ENCODE peak calls at places on chromosome 19, in eight cellular contexts. K is stromal cell of bone marrow, Z is ecto neural progenitor cell, P is neuronal stem cell, Y is DMS 273 treated with DMSO at 0.1 percent for 48 hours, S is GM13976, O is HT1080, V is tibial artery. G is an unnamed sample.

GRCh38 chr19:3346677-3347353 is 19.6 kb upstream of the NFIC start:
- DNase-seq in P (no peak), K (peak; percentile 52), Y (peak; percentile 87), V (peak; percentile 78), O (peak; percentile 61), S (no peak), Z (no peak), G (no peak)

GRCh38 chr19:30450101-30450500 is 77.9 kb downstream of the ZNF536 start:
- DNase-seq in V (no peak), Y (peak; percentile 17), Z (no peak), S (no peak), K (no peak), O (no peak), P (peak; percentile 66), G (peak; percentile 6)

GRCh38 chr19:9834302-9834725 is 804 bp upstream of the PIN1 start:
- DNase-seq in Y (no peak), K (no peak), V (no peak), O (no peak), Z (no peak), P (no peak), S (no peak), G (no peak)

GRCh38 chr19:5974721-5975387 is 3.1 kb downstream of the RANBP3 start:
- DNase-seq in K (no peak), O (no peak), Z (no peak), V (no peak), P (no peak), S (peak; percentile 69), Y (no peak), G (no peak)

GRCh38 chr19:7326105-7326877 is 22.4 kb upstream of the ARHGEF18 start:
- DNase-seq in Z (no peak), P (no peak), K (no peak), O (peak; percentile 17), V (no peak), Y (no peak), S (peak; percentile 42), G (peak; percentile 4)

GRCh38 chr19:1745589-1746031 is 7.7 kb upstream of the ONECUT3 start:
- DNase-seq in K (no peak), V (no peak), Z (peak; percentile 63), S (no peak), Y (no peak), O (no peak), P (no peak), G (no peak)

GRCh38 chr19:4547303-4548237 is 7.7 kb upstream of the LRG1 start:
- DNase-seq in V (no peak), O (peak; percentile 7), K (no peak), P (no peak), Z (no peak), Y (no peak), S (no peak), G (no peak)

GRCh38 chr19:46295401-46296308 is 1.2 kb upstream of the HIF3A start:
- DNase-seq in Y (peak; percentile 68), K (no peak), O (no peak), S (no peak), Z (no peak), V (no peak), P (no peak), G (no peak)

GRCh38 chr19:5118026-5118425 is 149.1 kb downstream of the KDM4B start:
- DNase-seq in O (no peak), S (no peak), Y (no peak), P (no peak), K (no peak), V (no peak), Z (no peak), G (no peak)

GRCh38 chr19:53388168-53388567 is 6.8 kb upstream of the ZNF765 start:
- DNase-seq in P (no peak), K (no peak), Z (no peak), V (no peak), O (no peak), Y (no peak), S (no peak), G (no peak)

GRCh38 chr19:53947624-53948023 is 15.1 kb upstream of the CACNG8 start:
- DNase-seq in O (peak; percentile 21), P (no peak), S (no peak), Z (no peak), Y (no peak), V (no peak), K (no peak), G (no peak)

GRCh38 chr19:409006-409514 is at the start of gene C2CD4C:
- DNase-seq in K (no peak), V (no peak), O (no peak), Z (no peak), P (no peak), S (no peak), Y (no peak), G (no peak)

GRCh38 chr19:52665529-52665928 is 27.4 kb upstream of the ZNF83 start:
- DNase-seq in Y (no peak), V (no peak), K (no peak), S (no peak), P (no peak), Z (no peak), O (peak; percentile 78), G (peak; percentile 59)

GRCh38 chr19:50258918-50259372 is 55.5 kb downstream of the MYH14 start:
- DNase-seq in O (no peak), Y (no peak), K (no peak), S (peak; percentile 62), V (no peak), P (no peak), Z (peak; percentile 68), G (no peak)

GRCh38 chr19:37932985-37933953 is 26.3 kb downstream of the SIPA1L3 start:
- DNase-seq in S (no peak), V (no peak), K (peak; percentile 3), O (peak; percentile 86), P (no peak), Y (no peak), Z (no peak), G (peak; percentile 61)

GRCh38 chr19:34173145-34173956 is 1.0 kb downstream of the LSM14A start:
- DNase-seq in P (peak; percentile 64), K (peak; percentile 8), Y (no peak), Z (peak; percentile 81), O (peak; percentile 27), S (no peak), V (no peak), G (no peak)

GRCh38 chr19:17794731-17795494 is at the start of gene B3GNT3:
- DNase-seq in V (no peak), S (no peak), Z (no peak), K (no peak), O (peak; percentile 15), P (no peak), Y (peak; percentile 14), G (no peak)

GRCh38 chr19:16374436-16374835 is 49.8 kb downstream of the KLF2 start:
- DNase-seq in Z (no peak), Y (no peak), S (no peak), K (no peak), V (no peak), O (no peak), P (no peak), G (no peak)

GRCh38 chr19:39918183-39918651 is 16.2 kb downstream of the FCGBP start:
- DNase-seq in K (no peak), P (no peak), Z (peak; percentile 39), S (no peak), Y (no peak), V (no peak), O (no peak), G (no peak)

GRCh38 chr19:35354898-35355297 is 3.4 kb upstream of the FFAR3 start:
- DNase-seq in Y (no peak), P (no peak), K (no peak), V (no peak), O (no peak), S (peak; percentile 13), Z (no peak), G (no peak)

GRCh38 chr19:1161716-1162115 is 12.4 kb downstream of the SBNO2 start:
- DNase-seq in K (no peak), V (no peak), Y (no peak), S (no peak), Z (no peak), P (no peak), O (no peak), G (no peak)

GRCh38 chr19:1811472-1811894 is 593 bp downstream of the ATP8B3 start:
- DNase-seq in S (no peak), Z (no peak), K (peak; percentile 12), O (peak; percentile 85), V (peak; percentile 70), Y (no peak), P (no peak), G (peak; percentile 50)

GRCh38 chr19:39237200-39238184 is 7.3 kb downstream of the IFNL3 start:
- DNase-seq in K (no peak), P (no peak), Y (no peak), Z (peak; percentile 54), V (no peak), S (peak; percentile 78), O (peak; percentile 22), G (no peak)

GRCh38 chr19:7848779-7849457 is 18.9 kb downstream of the EVI5L start:
- DNase-seq in K (no peak), S (no peak), V (no peak), P (no peak), Y (no peak), O (no peak), Z (peak; percentile 45), G (no peak)

GRCh38 chr19:42286349-42287016 is 15.4 kb upstream of the PRR19 start:
- DNase-seq in Y (no peak), S (no peak), V (no peak), P (no peak), K (no peak), O (no peak), Z (no peak), G (peak; percentile 48)